ENCODE peak calls at places on chromosome 18, in four cellular contexts. Y, S, W and B are unnamed samples.

GRCh38 chr18:58671941-58672565 is 788 bp downstream of the MALT1 start:
- DNase-seq in Y (peak), S (peak), W (no peak), B (no peak)

GRCh38 chr18:36045241-36045999 is 21.9 kb downstream of the RPRD1A start:
- DNase-seq in Y (no peak), S (no peak), W (no peak), B (no peak)

GRCh38 chr18:54957295-54957694 is 2.0 kb downstream of the CCDC68 start:
- DNase-seq in Y (no peak), S (no peak), W (no peak), B (no peak)

GRCh38 chr18:28009589-28009988 is 167.3 kb downstream of the CDH2 start:
- DNase-seq in Y (no peak), S (no peak), W (no peak), B (no peak)

GRCh38 chr18:46562674-46563192 is 94.3 kb downstream of the LOXHD1 start:
- DNase-seq in Y (no peak), S (no peak), W (no peak), B (no peak)

GRCh38 chr18:32803571-32803970 is 30.7 kb upstream of the KLHL14 start:
- DNase-seq in Y (no peak), S (no peak), W (peak), B (no peak)

GRCh38 chr18:48049757-48050156 is 119.3 kb upstream of the SMAD2 start:
- DNase-seq in Y (no peak), S (no peak), W (no peak), B (no peak)

GRCh38 chr18:12841070-12841469 is 43.0 kb downstream of the PTPN2 start:
- DNase-seq in Y (no peak), S (no peak), W (no peak), B (no peak)

GRCh38 chr18:29060349-29060748 is 883.4 kb upstream of the CDH2 start:
- DNase-seq in Y (no peak), S (no peak), W (no peak), B (no peak)

GRCh38 chr18:8949206-8949605 is 153.3 kb upstream of the NDUFV2 start:
- DNase-seq in Y (no peak), S (no peak), W (no peak), B (no peak)

GRCh38 chr18:29874519-29875098 is 1167.9 kb downstream of the DSC3 start:
- DNase-seq in Y (peak), S (peak), W (peak), B (no peak)

GRCh38 chr18:21452381-21452780 is 148.1 kb downstream of the ESCO1 start:
- DNase-seq in Y (no peak), S (no peak), W (no peak), B (no peak)

GRCh38 chr18:8685141-8685913 is 20.0 kb upstream of the MTCL1 start:
- DNase-seq in Y (no peak), S (peak), W (peak), B (no peak)

GRCh38 chr18:21761471-21762115 is 21.0 kb downstream of the MIB1 start:
- DNase-seq in Y (no peak), S (no peak), W (no peak), B (no peak)